ENCODE peak calls at places on chromosome 20, in four cellular contexts. One of them, this sample, is unnamed.

GRCh38 chr20:645318-646106 is 7.5 kb downstream of the SRXN1 start:
- DNase-seq in GM12878: peak
- DNase-seq in HepG2: peak
- DNase-seq in K562: peak
- DNase-seq in this sample: peak

GRCh38 chr20:46099491-46100287 is 9.9 kb upstream of the NCOA5 start:
- DNase-seq in GM12878: no peak
- DNase-seq in HepG2: no peak
- DNase-seq in K562: no peak
- DNase-seq in this sample: no peak

GRCh38 chr20:54103067-54103761 is 32.8 kb upstream of the BCAS1 start:
- DNase-seq in GM12878: no peak
- DNase-seq in HepG2: peak
- DNase-seq in K562: peak
- DNase-seq in this sample: peak

GRCh38 chr20:62195736-62196135 is 12.9 kb downstream of the MTG2 start:
- DNase-seq in GM12878: no peak
- DNase-seq in HepG2: no peak
- DNase-seq in K562: no peak
- DNase-seq in this sample: no peak

GRCh38 chr20:44083220-44083933 is 103.6 kb downstream of the JPH2 start:
- DNase-seq in GM12878: no peak
- DNase-seq in HepG2: no peak
- DNase-seq in K562: no peak
- DNase-seq in this sample: peak

GRCh38 chr20:14612389-14612788 is 275.0 kb upstream of the FLRT3 start:
- DNase-seq in GM12878: no peak
- DNase-seq in HepG2: no peak
- DNase-seq in K562: no peak
- DNase-seq in this sample: no peak

GRCh38 chr20:16027710-16028109 is 545.5 kb downstream of the KIF16B start:
- DNase-seq in GM12878: no peak
- DNase-seq in HepG2: no peak
- DNase-seq in K562: no peak
- DNase-seq in this sample: no peak

GRCh38 chr20:39429716-39430115 is 467.6 kb downstream of the DHX35 start:
- DNase-seq in GM12878: no peak
- DNase-seq in HepG2: peak
- DNase-seq in K562: no peak
- DNase-seq in this sample: peak

GRCh38 chr20:40286991-40287531 is 402.0 kb downstream of the MAFB start:
- DNase-seq in GM12878: no peak
- DNase-seq in HepG2: no peak
- DNase-seq in K562: no peak
- DNase-seq in this sample: peak

GRCh38 chr20:18506744-18507143 is 996 bp upstream of the SEC23B start:
- DNase-seq in GM12878: no peak
- DNase-seq in HepG2: no peak
- DNase-seq in K562: no peak
- DNase-seq in this sample: no peak

GRCh38 chr20:62401331-62401779 is 5.7 kb downstream of the CABLES2 start:
- DNase-seq in GM12878: no peak
- DNase-seq in HepG2: no peak
- DNase-seq in K562: peak
- DNase-seq in this sample: no peak

GRCh38 chr20:2296545-2297351 is 947 bp downstream of the TGM3 start:
- DNase-seq in GM12878: no peak
- DNase-seq in HepG2: no peak
- DNase-seq in K562: no peak
- DNase-seq in this sample: no peak

GRCh38 chr20:1320902-1321653 is 7.9 kb downstream of the SDCBP2 start:
- DNase-seq in GM12878: no peak
- DNase-seq in HepG2: no peak
- DNase-seq in K562: no peak
- DNase-seq in this sample: no peak

GRCh38 chr20:57618091-57618765 is 2.0 kb downstream of the ZBP1 start:
- DNase-seq in GM12878: no peak
- DNase-seq in HepG2: no peak
- DNase-seq in K562: no peak
- DNase-seq in this sample: no peak

GRCh38 chr20:5513975-5514516 is 197.3 kb upstream of the PROKR2 start:
- DNase-seq in GM12878: no peak
- DNase-seq in HepG2: peak
- DNase-seq in K562: no peak
- DNase-seq in this sample: no peak

GRCh38 chr20:35544436-35544835 is 2.6 kb downstream of the ERGIC3 start:
- DNase-seq in GM12878: no peak
- DNase-seq in HepG2: no peak
- DNase-seq in K562: no peak
- DNase-seq in this sample: no peak

GRCh38 chr20:35542990-35543389 is 1.1 kb downstream of the ERGIC3 start:
- DNase-seq in GM12878: no peak
- DNase-seq in HepG2: no peak
- DNase-seq in K562: no peak
- DNase-seq in this sample: no peak

GRCh38 chr20:35541783-35542662 is at the start of gene ERGIC3:
- DNase-seq in GM12878: peak
- DNase-seq in HepG2: peak
- DNase-seq in K562: peak
- DNase-seq in this sample: peak

GRCh38 chr20:35541118-35541782 is 628 bp upstream of the ERGIC3 start:
- DNase-seq in GM12878: no peak
- DNase-seq in HepG2: no peak
- DNase-seq in K562: no peak
- DNase-seq in this sample: no peak

GRCh38 chr20:35539756-35540212 is 2.1 kb upstream of the ERGIC3 start:
- DNase-seq in GM12878: peak
- DNase-seq in HepG2: peak
- DNase-seq in K562: no peak
- DNase-seq in this sample: no peak
- TF ChIP-seq NFIC in GM12878: no peak
- TF ChIP-seq NFIC in HepG2: peak
- TF ChIP-seq NFIC in K562: peak
- TF ChIP-seq NFIC in this sample: no peak

GRCh38 chr20:8231038-8231437 is 99.0 kb downstream of the PLCB1 start:
- DNase-seq in GM12878: no peak
- DNase-seq in HepG2: no peak
- DNase-seq in K562: no peak
- DNase-seq in this sample: no peak

GRCh38 chr20:8229090-8229489 is 97.0 kb downstream of the PLCB1 start:
- DNase-seq in GM12878: no peak
- DNase-seq in HepG2: no peak
- DNase-seq in K562: no peak
- DNase-seq in this sample: no peak

GRCh38 chr20:8228315-8228714 is 96.2 kb downstream of the PLCB1 start:
- DNase-seq in GM12878: no peak
- DNase-seq in HepG2: no peak
- DNase-seq in K562: no peak
- DNase-seq in this sample: no peak

GRCh38 chr20:8234580-8234979 is 102.5 kb downstream of the PLCB1 start:
- DNase-seq in GM12878: no peak
- DNase-seq in HepG2: no peak
- DNase-seq in K562: no peak
- DNase-seq in this sample: no peak

GRCh38 chr20:8232332-8232731 is 100.3 kb downstream of the PLCB1 start:
- DNase-seq in GM12878: no peak
- DNase-seq in HepG2: no peak
- DNase-seq in K562: no peak
- DNase-seq in this sample: no peak
- TF ChIP-seq RFX5 in GM12878: no peak
- TF ChIP-seq RFX5 in HepG2: no peak
- TF ChIP-seq RFX5 in K562: no peak
- TF ChIP-seq RFX5 in this sample: no peak

DNA sequence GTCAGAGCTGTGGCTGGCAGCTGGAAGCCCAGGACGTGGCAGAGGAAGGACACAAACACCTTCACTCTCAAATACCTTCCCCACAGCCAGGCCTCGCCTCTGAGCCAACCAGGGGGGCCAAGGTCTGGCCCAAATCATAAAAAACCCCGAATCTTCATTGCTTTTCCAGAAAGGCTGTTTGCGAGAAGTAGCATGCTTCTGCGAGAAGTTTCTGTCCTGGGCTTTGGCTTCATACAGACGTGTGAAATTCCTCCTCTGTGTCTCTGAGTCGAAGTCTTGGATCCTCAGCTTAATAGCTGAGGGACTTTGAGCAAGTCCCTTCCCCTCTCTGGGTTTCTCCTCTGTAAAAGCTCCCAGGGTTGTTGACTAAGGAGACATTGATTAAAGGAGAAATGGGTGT is 63.0 kb downstream of the CHMP4B start:
- DNase-seq in GM12878: no peak
- DNase-seq in HepG2: no peak
- DNase-seq in K562: no peak
- DNase-seq in this sample: no peak
- TF ChIP-seq NFIC in GM12878: no peak
- TF ChIP-seq NFIC in HepG2: no peak
- TF ChIP-seq NFIC in K562: no peak
- TF ChIP-seq NFIC in this sample: no peak

DNA sequence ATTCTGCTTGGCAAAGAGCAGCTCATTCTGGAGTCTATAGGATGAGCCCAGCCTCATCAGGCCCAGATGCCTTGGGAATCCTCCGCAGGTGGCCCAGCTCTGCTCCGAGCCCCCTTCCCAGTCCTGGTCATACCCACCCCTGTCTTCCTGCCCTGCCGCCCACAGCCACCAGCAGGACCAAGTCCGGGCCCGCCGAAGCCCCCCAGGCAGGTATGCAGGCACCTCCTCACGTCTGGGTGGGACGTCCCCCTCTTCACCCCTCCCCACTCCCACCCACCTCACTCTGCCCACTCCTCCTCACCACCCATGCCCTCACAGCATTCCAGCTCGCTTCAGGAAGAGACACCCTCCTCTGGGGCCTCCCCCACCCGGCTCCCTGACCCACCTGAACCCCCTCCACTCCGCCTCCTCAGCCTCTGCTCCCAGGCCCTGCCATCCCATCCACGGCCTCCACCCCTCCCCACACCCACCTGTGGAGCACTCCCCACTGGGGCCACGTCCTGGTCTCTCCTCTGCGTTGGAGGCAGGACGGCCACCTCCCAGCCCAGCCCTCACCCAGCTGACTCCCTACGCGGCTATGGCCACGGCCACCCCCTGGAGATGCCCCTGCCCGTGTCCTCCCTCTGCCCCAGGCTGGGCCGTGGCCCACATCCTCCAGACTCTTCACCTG is 43.4 kb downstream of the KCNQ2 start:
- DNase-seq in GM12878: no peak
- DNase-seq in HepG2: no peak
- DNase-seq in K562: no peak
- DNase-seq in this sample: no peak
- TF ChIP-seq RFX5 in GM12878: no peak
- TF ChIP-seq RFX5 in HepG2: no peak
- TF ChIP-seq RFX5 in K562: no peak
- TF ChIP-seq RFX5 in this sample: no peak

GRCh38 chr20:42779216-42779615 is 410.5 kb downstream of the PTPRT start:
- DNase-seq in GM12878: no peak
- DNase-seq in HepG2: no peak
- DNase-seq in K562: peak
- DNase-seq in this sample: no peak
- TF ChIP-seq NFIC in GM12878: no peak
- TF ChIP-seq NFIC in HepG2: no peak
- TF ChIP-seq NFIC in K562: peak
- TF ChIP-seq NFIC in this sample: no peak

GRCh38 chr20:48727226-48727625 is 100.6 kb downstream of the PREX1 start:
- DNase-seq in GM12878: no peak
- DNase-seq in HepG2: no peak
- DNase-seq in K562: no peak
- DNase-seq in this sample: no peak

GRCh38 chr20:48730977-48731376 is 96.8 kb downstream of the PREX1 start:
- DNase-seq in GM12878: no peak
- DNase-seq in HepG2: no peak
- DNase-seq in K562: no peak
- DNase-seq in this sample: no peak

GRCh38 chr20:48729538-48729937 is 98.3 kb downstream of the PREX1 start:
- DNase-seq in GM12878: no peak
- DNase-seq in HepG2: no peak
- DNase-seq in K562: no peak
- DNase-seq in this sample: no peak

GRCh38 chr20:48725589-48725991 is 102.2 kb downstream of the PREX1 start:
- DNase-seq in GM12878: no peak
- DNase-seq in HepG2: no peak
- DNase-seq in K562: peak
- DNase-seq in this sample: peak

DNA sequence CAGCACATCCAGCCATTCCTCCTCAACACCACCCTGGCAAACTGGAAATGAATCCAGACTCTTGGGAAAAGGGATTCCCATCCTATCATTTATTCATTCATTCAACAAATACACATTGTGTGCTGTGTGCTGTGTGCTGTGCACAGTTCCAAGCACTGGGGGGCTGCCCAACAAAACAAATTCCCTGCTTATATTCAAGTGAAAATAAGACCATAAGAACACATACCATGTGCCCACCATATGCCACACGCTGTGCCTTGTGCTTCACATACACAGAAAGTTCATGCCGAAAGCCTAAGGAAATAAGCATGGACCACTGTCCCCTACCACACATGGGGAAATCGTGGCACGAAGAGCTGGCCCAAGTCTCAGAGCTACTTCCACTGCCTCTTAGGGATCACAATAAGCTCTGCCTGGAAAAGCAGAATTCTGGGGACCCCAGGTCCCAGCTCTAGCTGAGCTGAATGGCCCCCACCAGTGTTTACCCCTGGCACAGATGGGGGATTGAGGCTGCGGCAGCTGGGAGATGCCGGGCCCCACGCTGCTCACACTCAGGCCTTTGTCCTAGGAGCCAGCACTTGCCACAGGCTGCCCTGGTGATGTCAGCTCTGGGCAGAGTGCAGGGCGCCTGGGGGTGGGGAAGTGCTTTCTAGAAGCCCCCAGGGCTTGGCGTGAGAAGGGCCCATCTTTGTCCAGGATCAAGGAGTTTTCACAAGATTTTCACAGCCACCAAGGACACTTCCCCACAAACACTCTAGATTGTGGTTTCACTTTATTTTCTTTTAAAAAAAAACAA is 99.6 kb downstream of the PREX1 start:
- DNase-seq in GM12878: no peak
- DNase-seq in HepG2: no peak
- DNase-seq in K562: no peak
- DNase-seq in this sample: no peak
- TF ChIP-seq RFX5 in GM12878: no peak
- TF ChIP-seq RFX5 in HepG2: no peak
- TF ChIP-seq RFX5 in K562: no peak
- TF ChIP-seq RFX5 in this sample: no peak

GRCh38 chr20:3483784-3484183 is 13.0 kb downstream of the ATRN start:
- DNase-seq in GM12878: no peak
- DNase-seq in HepG2: no peak
- DNase-seq in K562: no peak
- DNase-seq in this sample: no peak
- TF ChIP-seq NFIC in GM12878: no peak
- TF ChIP-seq NFIC in HepG2: no peak
- TF ChIP-seq NFIC in K562: no peak
- TF ChIP-seq NFIC in this sample: no peak

GRCh38 chr20:25439328-25439727 is 31.9 kb downstream of the GINS1 start:
- DNase-seq in GM12878: no peak
- DNase-seq in HepG2: no peak
- DNase-seq in K562: no peak
- DNase-seq in this sample: no peak

GRCh38 chr20:25437153-25437581 is 29.7 kb downstream of the GINS1 start:
- DNase-seq in GM12878: no peak
- DNase-seq in HepG2: no peak
- DNase-seq in K562: no peak
- DNase-seq in this sample: no peak
- TF ChIP-seq RFX5 in GM12878: no peak
- TF ChIP-seq RFX5 in HepG2: no peak
- TF ChIP-seq RFX5 in K562: no peak
- TF ChIP-seq RFX5 in this sample: no peak